ENCODE peak calls at places on chromosome X, in five cellular contexts. L, H, K, S and E are unnamed samples.

GRCh38 chrX:1244164-1245076 is 24.2 kb upstream of the CSF2RA start:
- DNase-seq in S (no peak), K (no peak), L (no peak), H (no peak), E (no peak)

GRCh38 chrX:71599965-71600364 is 18.3 kb downstream of the CXCR3 start:
- DNase-seq in L (no peak), K (no peak), S (no peak), H (no peak), E (no peak)

GRCh38 chrX:129530410-129530809 is 7.1 kb upstream of the SMARCA1 start:
- DNase-seq in S (no peak), L (no peak), H (no peak), K (no peak), E (no peak)

GRCh38 chrX:20315140-20315539 is 48.4 kb upstream of the RPS6KA3 start:
- DNase-seq in L (no peak), K (peak), H (no peak), S (no peak), E (no peak)

GRCh38 chrX:113399501-113400192 is 559.0 kb upstream of the AMOT start:
- DNase-seq in L (no peak), S (no peak), H (no peak), K (no peak), E (no peak)

GRCh38 chrX:153933751-153934472 is 925 bp downstream of the NAA10 start:
- DNase-seq in H (no peak), L (no peak), K (no peak), S (no peak), E (no peak)

GRCh38 chrX:70454441-70455365 is 10.1 kb downstream of the DLG3 start:
- DNase-seq in L (peak), S (peak), H (peak), K (peak), E (peak)

GRCh38 chrX:18158963-18159362 is 61.7 kb downstream of the BEND2 start:
- DNase-seq in H (no peak), L (no peak), S (no peak), K (no peak), E (no peak)

GRCh38 chrX:115491766-115492165 is 69.2 kb upstream of the PLS3 start:
- DNase-seq in S (no peak), L (no peak), K (no peak), H (no peak), E (no peak)

GRCh38 chrX:136047001-136047642 is 61.9 kb downstream of the SLC9A6 start:
- DNase-seq in K (no peak), S (no peak), H (no peak), L (no peak), E (no peak)

GRCh38 chrX:152915541-152916241 is 17.8 kb downstream of the ZNF185 start:
- DNase-seq in K (no peak), L (peak), H (no peak), S (no peak), E (peak)

GRCh38 chrX:24117288-24117687 is 32.2 kb upstream of the ZFX start:
- DNase-seq in S (peak), H (peak), L (peak), K (no peak), E (no peak)

GRCh38 chrX:123086768-123087167 is 97.3 kb upstream of the GRIA3 start:
- DNase-seq in L (no peak), K (no peak), H (no peak), S (no peak), E (no peak)

GRCh38 chrX:135295238-135295943 is 13.9 kb upstream of the ETDC start:
- DNase-seq in H (peak), K (peak), S (no peak), L (peak), E (peak)

GRCh38 chrX:150361070-150361776 is 1.9 kb upstream of the MAMLD1 start:
- DNase-seq in H (peak), L (no peak), K (peak), S (peak), E (peak)

GRCh38 chrX:107970073-107970472 is 12.1 kb downstream of the TEX13B start:
- DNase-seq in H (no peak), K (no peak), S (no peak), L (no peak), E (no peak)

GRCh38 chrX:3143043-3143799 is 102.0 kb downstream of the ARSF start:
- DNase-seq in H (no peak), S (no peak), L (no peak), K (no peak), E (no peak)

GRCh38 chrX:11781133-11781532 is 23.1 kb downstream of the MSL3 start:
- DNase-seq in K (no peak), S (no peak), H (no peak), L (no peak), E (no peak)

GRCh38 chrX:3711331-3711917 is 2.0 kb downstream of the PRKX start:
- DNase-seq in S (no peak), K (peak), H (peak), L (no peak), E (no peak)

GRCh38 chrX:115525486-115525885 is 35.5 kb upstream of the PLS3 start:
- DNase-seq in H (no peak), S (no peak), L (no peak), K (no peak), E (no peak)

GRCh38 chrX:37785569-37785968 is 5.7 kb downstream of the CYBB start:
- DNase-seq in K (no peak), L (no peak), S (no peak), H (no peak), E (no peak)

GRCh38 chrX:21838937-21839333 is 482 bp upstream of the MBTPS2 start:
- DNase-seq in S (no peak), L (no peak), H (no peak), K (no peak), E (no peak)

GRCh38 chrX:19382500-19383145 is 38.9 kb downstream of the PDHA1 start:
- DNase-seq in S (no peak), K (peak), H (peak), L (no peak), E (peak)

GRCh38 chrX:1676866-1677265 is 62.0 kb downstream of the ASMT start:
- DNase-seq in L (no peak), S (no peak), H (no peak), K (no peak), E (no peak)

GRCh38 chrX:147875866-147876596 is 35.7 kb upstream of the FMR1 start:
- DNase-seq in L (no peak), H (no peak), S (no peak), K (no peak), E (peak)

GRCh38 chrX:39955621-39956020 is 142.1 kb downstream of the BCOR start:
- DNase-seq in S (no peak), H (no peak), K (no peak), L (no peak), E (no peak)

GRCh38 chrX:57915680-57916079 is 5.4 kb upstream of the ZXDA start:
- DNase-seq in K (no peak), L (no peak), S (no peak), H (no peak), E (no peak)

GRCh38 chrX:3176439-3176820 is 135.2 kb downstream of the ARSF start:
- DNase-seq in L (no peak), K (no peak), H (no peak), S (no peak), E (no peak)

GRCh38 chrX:3550160-3550765 is 163.2 kb downstream of the PRKX start:
- DNase-seq in H (no peak), L (no peak), S (no peak), K (peak), E (peak)

GRCh38 chrX:105822138-105823091 is at the start of gene NRK:
- DNase-seq in L (peak), H (peak), S (peak), K (no peak), E (no peak)

GRCh38 chrX:276588-277171 is 4.5 kb upstream of the PLCXD1 start:
- DNase-seq in L (no peak), S (no peak), H (peak), K (peak), E (no peak)

GRCh38 chrX:68018248-68019203 is 414.8 kb downstream of the OPHN1 start:
- DNase-seq in K (no peak), H (no peak), S (no peak), L (no peak), E (peak)

GRCh38 chrX:9355739-9356138 is 109.1 kb upstream of the TBL1X start:
- DNase-seq in S (no peak), L (no peak), H (no peak), K (no peak), E (no peak)

GRCh38 chrX:83512111-83512510 is 4.0 kb downstream of the POU3F4 start:
- DNase-seq in S (no peak), K (no peak), H (no peak), L (no peak), E (no peak)

GRCh38 chrX:49001521-49002090 is 458 bp downstream of the GRIPAP1 start:
- DNase-seq in H (peak), K (peak), L (peak), S (no peak), E (peak)

GRCh38 chrX:49003696-49004095 is 1.6 kb upstream of the GRIPAP1 start:
- DNase-seq in H (no peak), S (no peak), L (no peak), K (no peak), E (no peak)

GRCh38 chrX:49000640-49001039 is 1.4 kb downstream of the GRIPAP1 start:
- DNase-seq in S (no peak), H (no peak), L (no peak), K (no peak), E (no peak)

GRCh38 chrX:48999030-48999429 is 3.0 kb downstream of the GRIPAP1 start:
- DNase-seq in S (no peak), L (no peak), K (no peak), H (no peak), E (no peak)

DNA sequence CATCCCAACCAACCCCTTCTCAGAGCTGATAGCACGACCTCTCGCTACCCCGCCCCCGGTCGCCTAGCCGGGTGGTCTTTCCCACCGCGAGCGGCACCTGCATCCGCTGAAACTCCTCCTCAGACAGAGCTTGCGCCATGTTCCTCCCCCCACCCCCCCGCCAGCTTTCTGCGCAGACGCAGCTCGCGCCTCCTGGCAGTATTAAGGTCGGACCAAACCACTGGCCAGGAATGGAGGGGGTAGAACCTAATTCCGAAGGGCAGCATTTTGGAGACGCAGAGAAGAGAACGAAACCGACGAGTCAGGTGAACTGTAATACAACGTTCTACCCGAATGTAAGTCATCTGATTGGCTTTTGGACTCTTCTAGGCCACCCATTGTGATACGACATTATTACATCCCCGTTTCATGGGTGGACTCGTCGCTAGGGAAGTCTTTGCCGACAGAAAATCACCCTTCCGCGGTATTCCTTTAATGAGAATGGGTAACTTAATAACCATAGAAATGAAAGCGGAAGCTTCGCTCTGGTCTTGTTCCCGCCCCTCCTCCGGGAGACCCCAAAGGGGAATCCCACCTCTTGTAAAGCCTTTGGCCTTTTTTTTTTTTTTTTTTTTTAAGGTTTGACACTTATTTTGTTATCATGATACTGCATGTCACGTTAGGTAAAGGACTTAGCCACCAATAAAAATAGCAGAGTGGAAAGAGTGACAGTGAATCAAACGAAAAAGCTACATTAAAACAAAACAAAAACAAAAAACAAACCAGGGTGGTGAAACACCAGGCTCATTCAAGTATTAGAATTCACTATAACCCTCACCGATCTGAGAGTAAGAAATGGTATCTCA is at the start of gene GRIPAP1:
- DNase-seq in H (peak), S (peak), L (peak), K (peak), E (peak)
- TF ChIP-seq POLR2A in H (no peak), S (peak), L (peak), K (peak), E (peak)

GRCh38 chrX:119606508-119607389 is 525 bp upstream of the NKRF start:
- DNase-seq in S (no peak), L (no peak), H (no peak), K (no peak), E (no peak)
- TF ChIP-seq POLR2A in S (no peak), L (no peak), H (no peak), K (peak), E (peak)

GRCh38 chrX:47572773-47573333 is 9.4 kb upstream of the TIMP1 start:
- DNase-seq in S (no peak), L (no peak), H (no peak), K (no peak), E (no peak)
- TF ChIP-seq POLR2A in S (no peak), L (no peak), H (no peak), K (no peak), E (peak)

GRCh38 chrX:15314472-15314871 is 968 bp downstream of the ASB11 start:
- DNase-seq in H (no peak), S (no peak), K (no peak), L (no peak), E (no peak)
- TF ChIP-seq POLR2A in H (no peak), S (no peak), K (no peak), L (no peak), E (no peak)

DNA sequence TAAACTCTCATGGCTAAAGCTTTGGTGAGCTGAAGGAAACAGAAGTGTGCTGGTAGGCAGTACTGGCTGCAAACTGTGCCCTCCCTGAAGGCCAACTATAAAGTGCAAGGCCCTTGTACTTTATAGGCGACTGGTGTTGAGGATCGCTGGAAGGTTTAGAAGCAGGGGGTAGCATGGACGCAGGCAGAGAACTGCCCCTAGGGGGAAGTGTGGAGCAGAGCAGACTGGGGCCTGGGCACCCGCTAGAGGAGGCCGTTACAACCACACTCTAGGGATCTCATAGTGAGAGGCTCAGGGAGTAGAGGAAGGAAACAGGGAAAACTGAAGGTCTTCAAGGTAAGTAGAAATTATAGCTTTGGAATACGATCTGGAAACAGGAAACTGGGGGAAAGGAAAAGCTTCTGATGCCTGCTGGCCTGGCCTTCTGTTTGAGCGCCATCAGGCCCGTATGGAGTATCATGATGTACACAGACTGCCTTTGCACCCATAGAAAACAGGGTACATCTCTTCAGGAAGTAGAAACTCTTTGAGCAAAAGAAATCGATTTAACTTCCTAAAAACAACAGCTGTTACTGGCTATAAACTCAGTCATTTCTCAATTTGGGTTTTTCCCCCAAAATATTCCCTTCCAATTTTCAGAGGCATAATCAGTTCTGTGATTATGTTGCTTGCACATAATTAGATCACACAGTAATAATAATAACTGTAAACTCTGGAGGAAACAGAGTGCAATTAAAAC is 23.9 kb upstream of the TMSB4X start:
- DNase-seq in K (peak), S (no peak), L (no peak), H (peak), E (peak)
- TF ChIP-seq POLR2A in K (no peak), S (no peak), L (no peak), H (no peak), E (no peak)

DNA sequence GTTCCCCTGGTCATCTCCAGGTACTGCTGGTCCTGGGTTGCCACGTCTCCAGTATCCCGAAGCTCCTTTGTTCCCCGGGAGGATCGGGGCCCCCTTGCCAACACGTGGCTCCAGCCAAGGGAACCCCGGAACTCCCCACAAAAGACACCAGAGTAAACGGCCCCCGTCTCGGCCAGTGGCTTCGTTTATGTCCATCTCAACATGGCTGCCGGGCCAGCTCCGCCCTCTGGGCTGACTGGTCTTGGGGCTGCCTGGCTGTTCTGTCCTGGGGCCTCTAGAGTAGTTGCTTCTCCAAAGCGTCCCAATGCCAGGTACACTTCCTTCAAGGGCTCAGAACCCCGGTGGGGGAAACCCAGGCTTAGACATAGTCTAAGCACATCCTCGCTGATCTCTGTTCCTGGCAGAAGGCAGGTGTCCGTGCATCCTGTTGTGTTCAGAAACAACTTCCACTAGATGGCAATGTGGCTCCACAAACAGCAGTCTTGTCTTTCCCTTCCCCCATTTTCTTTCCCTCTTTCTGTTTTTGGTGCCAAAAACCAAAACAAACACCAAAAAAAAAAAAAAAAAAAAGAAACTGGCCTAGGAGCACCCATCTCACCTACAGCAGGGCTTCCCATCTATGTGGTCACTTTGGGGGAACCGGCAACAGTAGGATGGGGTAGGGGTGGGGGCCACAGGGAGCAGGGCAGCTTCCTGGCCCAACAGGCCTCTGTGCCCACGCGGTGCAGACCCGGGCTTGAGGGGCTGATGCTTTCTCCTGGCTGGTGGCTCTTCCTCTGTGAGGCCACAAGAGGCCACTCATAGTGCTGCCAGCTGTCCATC is 35.3 kb downstream of the NBDY start:
- DNase-seq in L (peak), H (peak), S (peak), K (peak), E (no peak)
- TF ChIP-seq POLR2A in L (no peak), H (no peak), S (no peak), K (no peak), E (no peak)

DNA sequence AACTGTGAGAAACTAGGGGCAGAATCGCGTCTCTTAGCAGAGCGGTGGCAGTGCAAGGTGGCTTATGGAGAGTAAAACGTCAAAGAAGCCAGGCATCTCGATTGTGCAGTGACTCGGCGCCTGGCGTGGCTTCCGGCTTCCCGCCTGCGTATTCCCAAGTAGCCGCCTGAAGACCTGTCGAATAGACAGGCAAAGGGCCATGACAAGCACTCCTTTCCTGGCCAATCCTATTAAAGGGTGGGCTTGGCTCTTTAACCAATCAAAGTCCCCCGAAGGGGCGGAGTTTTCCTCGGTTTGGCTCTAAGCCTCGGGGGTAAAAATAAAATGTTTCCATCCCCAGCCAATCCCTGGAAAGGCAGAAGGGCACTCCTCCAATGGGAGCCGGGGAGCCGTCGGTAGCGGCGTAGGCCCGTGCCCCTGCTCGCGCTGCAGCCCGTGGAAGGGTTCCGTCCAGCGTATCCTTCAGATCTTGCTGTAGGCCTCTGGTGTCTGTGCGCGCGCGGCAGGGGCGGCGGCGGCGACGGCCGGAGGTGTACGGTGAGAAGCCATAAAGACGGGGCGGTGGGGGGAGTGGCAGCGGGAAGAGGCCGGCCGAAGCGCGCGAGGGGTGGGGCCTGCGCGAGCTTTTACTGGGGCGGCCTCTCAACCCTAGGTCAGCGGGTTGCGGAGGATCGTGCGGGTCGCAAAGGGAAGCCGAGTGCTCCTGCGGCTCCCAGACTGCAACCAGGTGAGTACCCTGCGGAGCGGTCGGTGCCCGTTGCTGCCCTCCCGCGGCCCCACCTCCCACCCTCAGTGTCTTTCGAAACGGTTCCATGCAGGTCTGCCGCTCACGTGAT is at the start of gene KANTR:
- DNase-seq in L (peak), S (peak), K (peak), H (peak), E (peak)
- TF ChIP-seq POLR2A in L (peak), S (peak), K (peak), H (no peak), E (peak)